ENCODE peak calls at places on chromosomes 13 and 19, in seven cellular contexts. One of them, this sample, is unnamed.

GRCh38 chr13:112791662-112792440 is 102.0 kb downstream of the ATP11A start:
- DNase-seq in fibroblast of lung: no peak
- DNase-seq in GM23338: no peak
- DNase-seq in cardiac fibroblast: no peak
- DNase-seq in DND-41: no peak
- DNase-seq in astrocyte: no peak
- DNase-seq in thoracic aorta: no peak
- DNase-seq in this sample: no peak

GRCh38 chr19:29667941-29668340 is 2.7 kb downstream of the PLEKHF1 start:
- DNase-seq in fibroblast of lung: no peak
- DNase-seq in GM23338: no peak
- DNase-seq in cardiac fibroblast: no peak
- DNase-seq in DND-41: peak; percentile 82
- DNase-seq in astrocyte: no peak
- DNase-seq in thoracic aorta: no peak
- DNase-seq in this sample: no peak

GRCh38 chr19:29587518-29587986 is 18.5 kb upstream of the POP4 start:
- DNase-seq in fibroblast of lung: peak; percentile 16
- DNase-seq in GM23338: no peak
- DNase-seq in cardiac fibroblast: no peak
- DNase-seq in DND-41: peak; percentile 31
- DNase-seq in astrocyte: no peak
- DNase-seq in thoracic aorta: no peak
- DNase-seq in this sample: no peak

GRCh38 chr13:95494082-95494681 is 58.3 kb upstream of the CLDN10 start:
- DNase-seq in fibroblast of lung: peak; percentile 52
- DNase-seq in GM23338: peak; percentile 77
- DNase-seq in cardiac fibroblast: peak; percentile 83
- DNase-seq in DND-41: no peak
- DNase-seq in astrocyte: peak; percentile 46
- DNase-seq in thoracic aorta: no peak
- DNase-seq in this sample: no peak

GRCh38 chr13:51971520-51972426 is 39.5 kb downstream of the ATP7B start:
- DNase-seq in fibroblast of lung: no peak
- DNase-seq in GM23338: no peak
- DNase-seq in cardiac fibroblast: no peak
- DNase-seq in DND-41: no peak
- DNase-seq in astrocyte: no peak
- DNase-seq in thoracic aorta: no peak
- DNase-seq in this sample: peak; percentile 79

GRCh38 chr19:13974073-13974472 is 21.8 kb downstream of the DCAF15 start:
- DNase-seq in fibroblast of lung: no peak
- DNase-seq in GM23338: peak; percentile 98
- DNase-seq in cardiac fibroblast: no peak
- DNase-seq in DND-41: peak; percentile 47
- DNase-seq in astrocyte: no peak
- DNase-seq in thoracic aorta: no peak
- DNase-seq in this sample: no peak

GRCh38 chr13:113451951-113452421 is 1.3 kb downstream of the ADPRHL1 start:
- DNase-seq in fibroblast of lung: no peak
- DNase-seq in GM23338: no peak
- DNase-seq in cardiac fibroblast: peak; percentile 23
- DNase-seq in DND-41: no peak
- DNase-seq in astrocyte: no peak
- DNase-seq in thoracic aorta: no peak
- DNase-seq in this sample: no peak

GRCh38 chr19:37845932-37846331 is 60.5 kb downstream of the WDR87 start:
- DNase-seq in fibroblast of lung: peak; percentile 69
- DNase-seq in GM23338: no peak
- DNase-seq in cardiac fibroblast: no peak
- DNase-seq in DND-41: no peak
- DNase-seq in astrocyte: peak; percentile 56
- DNase-seq in thoracic aorta: no peak
- DNase-seq in this sample: no peak

GRCh38 chr19:33203529-33203928 is 9.4 kb downstream of the LRP3 start:
- DNase-seq in fibroblast of lung: no peak
- DNase-seq in GM23338: no peak
- DNase-seq in cardiac fibroblast: no peak
- DNase-seq in DND-41: no peak
- DNase-seq in astrocyte: no peak
- DNase-seq in thoracic aorta: no peak
- DNase-seq in this sample: no peak

GRCh38 chr13:94617389-94618000 is 15.8 kb downstream of the GPR180 start:
- DNase-seq in fibroblast of lung: no peak
- DNase-seq in GM23338: peak; percentile 35
- DNase-seq in cardiac fibroblast: peak; percentile 44
- DNase-seq in DND-41: peak; percentile 34
- DNase-seq in astrocyte: no peak
- DNase-seq in thoracic aorta: no peak
- DNase-seq in this sample: no peak

GRCh38 chr19:30675086-30675485 is 302.9 kb downstream of the ZNF536 start:
- DNase-seq in fibroblast of lung: no peak
- DNase-seq in GM23338: no peak
- DNase-seq in cardiac fibroblast: no peak
- DNase-seq in DND-41: no peak
- DNase-seq in astrocyte: no peak
- DNase-seq in thoracic aorta: no peak
- DNase-seq in this sample: no peak

GRCh38 chr19:41310031-41310831 is at the start of gene CCDC97:
- DNase-seq in fibroblast of lung: peak; percentile 83
- DNase-seq in GM23338: peak; percentile 93
- DNase-seq in cardiac fibroblast: peak; percentile 92
- DNase-seq in DND-41: peak; percentile 90
- DNase-seq in astrocyte: peak; percentile 82
- DNase-seq in thoracic aorta: no peak
- DNase-seq in this sample: peak; percentile 97

GRCh38 chr19:41308450-41309224 is 1.3 kb upstream of the CCDC97 start:
- DNase-seq in fibroblast of lung: peak; percentile 74
- DNase-seq in GM23338: peak; percentile 96
- DNase-seq in cardiac fibroblast: peak; percentile 93
- DNase-seq in DND-41: peak; percentile 87
- DNase-seq in astrocyte: peak; percentile 65
- DNase-seq in thoracic aorta: peak; percentile 91
- DNase-seq in this sample: peak; percentile 99

GRCh38 chr19:41311072-41311471 is 1.1 kb downstream of the CCDC97 start:
- DNase-seq in fibroblast of lung: no peak
- DNase-seq in GM23338: no peak
- DNase-seq in cardiac fibroblast: no peak
- DNase-seq in DND-41: no peak
- DNase-seq in astrocyte: no peak
- DNase-seq in thoracic aorta: no peak
- DNase-seq in this sample: no peak

GRCh38 chr19:41309225-41310030 is 544 bp upstream of the CCDC97 start:
- DNase-seq in fibroblast of lung: no peak
- DNase-seq in GM23338: no peak
- DNase-seq in cardiac fibroblast: no peak
- DNase-seq in DND-41: no peak
- DNase-seq in astrocyte: no peak
- DNase-seq in thoracic aorta: no peak
- DNase-seq in this sample: no peak

GRCh38 chr19:41311613-41312012 is 1.6 kb downstream of the CCDC97 start:
- DNase-seq in fibroblast of lung: peak; percentile 9
- DNase-seq in GM23338: no peak
- DNase-seq in cardiac fibroblast: no peak
- DNase-seq in DND-41: no peak
- DNase-seq in astrocyte: no peak
- DNase-seq in thoracic aorta: no peak
- DNase-seq in this sample: no peak
- H3K4me3 ChIP-seq in fibroblast of lung: no peak overlapping the region
- H3K4me3 ChIP-seq in GM23338: no peak overlapping the region
- H3K4me3 ChIP-seq in cardiac fibroblast: peak overlapping the region; percentile 80
- H3K4me3 ChIP-seq in DND-41: no peak overlapping the region
- H3K4me3 ChIP-seq in astrocyte: no peak overlapping the region
- H3K4me3 ChIP-seq in thoracic aorta: peak overlapping the region; percentile 81
- H3K4me3 ChIP-seq in this sample: peak overlapping the region; percentile 74

GRCh38 chr19:3910105-3910504 is 22.8 kb upstream of the NMRK2 start:
- DNase-seq in fibroblast of lung: no peak
- DNase-seq in GM23338: no peak
- DNase-seq in cardiac fibroblast: no peak
- DNase-seq in DND-41: no peak
- DNase-seq in astrocyte: no peak
- DNase-seq in thoracic aorta: no peak
- DNase-seq in this sample: no peak
- H3K4me3 ChIP-seq in fibroblast of lung: no peak overlapping the region
- H3K4me3 ChIP-seq in GM23338: no peak overlapping the region
- H3K4me3 ChIP-seq in cardiac fibroblast: no peak overlapping the region
- H3K4me3 ChIP-seq in DND-41: no peak overlapping the region
- H3K4me3 ChIP-seq in astrocyte: no peak overlapping the region
- H3K4me3 ChIP-seq in thoracic aorta: no peak overlapping the region
- H3K4me3 ChIP-seq in this sample: no peak overlapping the region

DNA sequence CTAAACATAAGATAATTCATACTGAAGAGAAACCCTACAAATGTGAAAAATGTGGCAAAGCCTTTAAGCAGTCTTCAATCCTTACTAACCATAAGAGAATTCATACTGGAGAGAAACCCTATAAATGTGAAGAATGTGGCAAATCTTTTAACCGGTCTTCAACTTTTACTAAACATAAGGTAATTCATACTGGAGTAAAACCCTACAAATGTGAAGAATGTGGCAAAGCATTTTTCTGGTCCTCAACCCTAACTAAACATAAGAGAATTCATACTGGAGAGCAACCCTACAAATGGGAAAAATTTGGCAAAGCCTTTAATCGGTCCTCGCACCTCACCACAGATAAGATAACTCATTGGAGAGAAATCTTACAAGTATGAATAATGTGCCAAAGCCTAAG is 40.6 kb downstream of the ZNF254 start:
- DNase-seq in fibroblast of lung: no peak
- DNase-seq in GM23338: no peak
- DNase-seq in cardiac fibroblast: no peak
- DNase-seq in DND-41: no peak
- DNase-seq in astrocyte: no peak
- DNase-seq in thoracic aorta: no peak
- DNase-seq in this sample: no peak
- H3K4me3 ChIP-seq in fibroblast of lung: no peak overlapping the region
- H3K4me3 ChIP-seq in GM23338: no peak overlapping the region
- H3K4me3 ChIP-seq in cardiac fibroblast: no peak overlapping the region
- H3K4me3 ChIP-seq in DND-41: no peak overlapping the region
- H3K4me3 ChIP-seq in astrocyte: no peak overlapping the region
- H3K4me3 ChIP-seq in thoracic aorta: peak overlapping the region; percentile 0
- H3K4me3 ChIP-seq in this sample: no peak overlapping the region

GRCh38 chr19:50640368-50640767 is 687 bp upstream of the SYT3 start:
- DNase-seq in fibroblast of lung: no peak
- DNase-seq in GM23338: no peak
- DNase-seq in cardiac fibroblast: no peak
- DNase-seq in DND-41: no peak
- DNase-seq in astrocyte: no peak
- DNase-seq in thoracic aorta: no peak
- DNase-seq in this sample: no peak
- H3K4me3 ChIP-seq in fibroblast of lung: no peak overlapping the region
- H3K4me3 ChIP-seq in GM23338: peak overlapping the region; percentile 90
- H3K4me3 ChIP-seq in cardiac fibroblast: no peak overlapping the region
- H3K4me3 ChIP-seq in DND-41: no peak overlapping the region
- H3K4me3 ChIP-seq in astrocyte: no peak overlapping the region
- H3K4me3 ChIP-seq in thoracic aorta: no peak overlapping the region
- H3K4me3 ChIP-seq in this sample: no peak overlapping the region

DNA sequence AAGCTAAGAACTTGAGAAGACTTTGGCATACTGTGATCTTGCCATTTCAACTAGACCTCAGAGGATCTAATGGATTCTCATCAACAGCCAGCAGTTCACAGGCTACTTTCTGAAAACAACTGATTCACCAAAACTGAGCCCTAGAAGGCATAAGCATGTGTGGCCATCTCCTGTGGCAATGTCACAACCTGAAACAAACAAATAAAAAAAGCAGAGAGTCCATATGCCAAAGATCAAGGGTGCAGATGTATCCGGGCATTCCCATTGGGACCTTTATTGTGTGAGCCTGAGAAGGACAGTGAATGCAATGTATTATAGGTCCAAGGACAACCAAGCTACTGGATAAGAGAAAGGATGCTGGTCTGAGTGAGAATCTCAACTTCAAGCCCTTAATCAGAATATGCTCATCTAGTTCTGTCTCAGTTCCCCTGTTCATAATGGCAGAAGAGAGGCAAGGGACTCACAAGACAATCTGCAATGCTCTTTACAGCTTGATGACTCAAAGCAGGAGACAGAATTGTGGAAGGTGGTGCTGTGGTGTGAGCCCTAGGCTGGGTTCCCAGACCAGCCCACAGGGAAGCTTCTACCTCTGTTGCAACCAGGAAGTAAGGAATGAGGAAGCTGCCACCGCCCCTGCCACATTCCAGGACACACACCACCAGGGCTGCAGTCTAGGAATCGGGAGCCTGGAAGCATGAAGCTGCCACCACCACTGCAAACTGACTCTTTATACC is 133.7 kb downstream of the RAP2A start:
- DNase-seq in fibroblast of lung: peak; percentile 15
- DNase-seq in GM23338: peak; percentile 8
- DNase-seq in cardiac fibroblast: peak; percentile 76
- DNase-seq in DND-41: no peak
- DNase-seq in astrocyte: peak; percentile 8
- DNase-seq in thoracic aorta: no peak
- DNase-seq in this sample: no peak
- H3K4me3 ChIP-seq in fibroblast of lung: no peak overlapping the region
- H3K4me3 ChIP-seq in GM23338: no peak overlapping the region
- H3K4me3 ChIP-seq in cardiac fibroblast: no peak overlapping the region
- H3K4me3 ChIP-seq in DND-41: no peak overlapping the region
- H3K4me3 ChIP-seq in astrocyte: no peak overlapping the region
- H3K4me3 ChIP-seq in thoracic aorta: no peak overlapping the region
- H3K4me3 ChIP-seq in this sample: no peak overlapping the region

DNA sequence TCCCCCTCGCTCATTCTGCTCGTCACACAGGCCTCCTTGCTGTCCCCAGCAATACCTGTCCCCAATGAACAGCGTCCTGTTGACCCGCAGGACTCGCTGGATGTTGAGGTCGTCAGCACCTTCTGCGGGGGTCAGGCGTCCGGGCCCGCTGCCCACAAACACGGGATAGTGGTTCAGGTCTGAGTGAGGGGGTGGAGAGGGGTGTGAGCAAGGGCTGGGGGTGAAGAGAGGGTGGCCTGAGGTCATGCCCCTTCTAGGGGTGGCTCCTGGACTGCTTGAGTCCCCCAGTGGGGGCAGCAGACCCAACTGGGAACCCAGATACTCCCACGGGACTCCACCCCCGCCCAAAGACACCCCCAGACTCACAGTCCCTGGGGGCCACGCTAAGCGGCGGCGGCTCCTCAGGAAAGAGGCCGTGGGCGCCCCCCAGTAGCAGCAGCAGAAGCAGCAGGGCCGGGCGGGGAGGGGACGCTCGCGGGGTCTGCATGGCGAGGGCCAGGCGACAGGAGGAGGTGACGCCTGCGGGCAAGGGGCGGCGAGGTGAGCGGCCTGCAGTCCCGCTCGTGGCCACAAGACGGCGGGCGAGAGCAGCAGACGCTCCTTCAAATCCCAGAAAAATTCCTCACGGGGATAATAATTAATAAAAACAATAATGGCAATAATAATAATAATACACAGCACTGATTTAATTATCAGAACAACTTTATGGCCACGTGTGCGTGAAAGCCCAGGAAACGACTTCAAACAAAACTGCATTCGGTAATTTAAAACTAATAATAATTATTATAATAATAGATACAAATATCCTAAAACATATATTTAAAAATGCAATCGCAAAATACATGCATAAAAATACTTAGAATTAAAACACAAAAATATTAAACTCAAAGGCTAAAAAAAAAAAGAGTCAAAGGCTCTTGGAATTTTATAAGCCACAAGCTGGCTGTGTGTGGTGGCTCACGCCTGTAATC is 1.2 kb downstream of the SEMA6B start:
- DNase-seq in fibroblast of lung: no peak
- DNase-seq in GM23338: peak; percentile 67
- DNase-seq in cardiac fibroblast: peak; percentile 39
- DNase-seq in DND-41: peak; percentile 47
- DNase-seq in astrocyte: no peak
- DNase-seq in thoracic aorta: no peak
- DNase-seq in this sample: no peak
- H3K4me3 ChIP-seq in fibroblast of lung: no peak overlapping the region
- H3K4me3 ChIP-seq in GM23338: peak overlapping the region; percentile 30
- H3K4me3 ChIP-seq in cardiac fibroblast: peak overlapping the region; percentile 52
- H3K4me3 ChIP-seq in DND-41: no peak overlapping the region
- H3K4me3 ChIP-seq in astrocyte: no peak overlapping the region
- H3K4me3 ChIP-seq in thoracic aorta: peak overlapping the region; percentile 49
- H3K4me3 ChIP-seq in this sample: peak overlapping the region; percentile 35

GRCh38 chr19:4015705-4016402 is 8.3 kb downstream of the PIAS4 start:
- DNase-seq in fibroblast of lung: no peak
- DNase-seq in GM23338: no peak
- DNase-seq in cardiac fibroblast: no peak
- DNase-seq in DND-41: no peak
- DNase-seq in astrocyte: no peak
- DNase-seq in thoracic aorta: no peak
- DNase-seq in this sample: no peak
- H3K4me3 ChIP-seq in fibroblast of lung: no peak overlapping the region
- H3K4me3 ChIP-seq in GM23338: no peak overlapping the region
- H3K4me3 ChIP-seq in cardiac fibroblast: no peak overlapping the region
- H3K4me3 ChIP-seq in DND-41: no peak overlapping the region
- H3K4me3 ChIP-seq in astrocyte: no peak overlapping the region
- H3K4me3 ChIP-seq in thoracic aorta: peak overlapping the region; percentile 50
- H3K4me3 ChIP-seq in this sample: peak overlapping the region; percentile 35

This sample was measured in esophagus muscularis mucosa.